ENCODE peak calls at places on chromosomes 3 and 15, in six cellular contexts. V, J, S, I, Q and F are unnamed samples.
A peak's percentile ranks its signal among the peaks of the same experiment; 100 is the strongest.

GRCh38 chr3:24595801-24596200 is 101.2 kb upstream of the THRB start:
- DNase-seq in V (peak; percentile 13), J (no peak), S (no peak), I (no peak), Q (no peak), F (no peak)

GRCh38 chr3:155870945-155871745 is 695 bp downstream of the GMPS start:
- DNase-seq in V (peak; percentile 43), J (no peak), S (no peak), I (peak; percentile 73), Q (no peak), F (peak; percentile 33)

GRCh38 chr15:90044191-90044590 is 43.1 kb downstream of the ZNF710 start:
- DNase-seq in V (no peak), J (no peak), S (no peak), I (no peak), Q (no peak), F (no peak)

GRCh38 chr15:83835384-83836010 is 181.6 kb downstream of the ADAMTSL3 start:
- DNase-seq in V (no peak), J (no peak), S (no peak), I (no peak), Q (no peak), F (no peak)

GRCh38 chr3:179279837-179280236 is 28.9 kb upstream of the KCNMB3 start:
- DNase-seq in V (no peak), J (no peak), S (no peak), I (no peak), Q (no peak), F (no peak)

GRCh38 chr3:32431481-32431880 is 39.8 kb downstream of the CMTM7 start:
- DNase-seq in V (no peak), J (no peak), S (no peak), I (no peak), Q (no peak), F (no peak)

GRCh38 chr3:146715176-146715575 is 110.0 kb upstream of the PLSCR5 start:
- DNase-seq in V (no peak), J (peak; percentile 1), S (no peak), I (no peak), Q (no peak), F (no peak)

GRCh38 chr3:40810813-40811212 is 286.1 kb downstream of the ZNF621 start:
- DNase-seq in V (no peak), J (no peak), S (no peak), I (no peak), Q (no peak), F (no peak)

GRCh38 chr3:139794469-139795265 is 116.9 kb upstream of the NMNAT3 start:
- DNase-seq in V (no peak), J (no peak), S (no peak), I (no peak), Q (no peak), F (no peak)

DNA sequence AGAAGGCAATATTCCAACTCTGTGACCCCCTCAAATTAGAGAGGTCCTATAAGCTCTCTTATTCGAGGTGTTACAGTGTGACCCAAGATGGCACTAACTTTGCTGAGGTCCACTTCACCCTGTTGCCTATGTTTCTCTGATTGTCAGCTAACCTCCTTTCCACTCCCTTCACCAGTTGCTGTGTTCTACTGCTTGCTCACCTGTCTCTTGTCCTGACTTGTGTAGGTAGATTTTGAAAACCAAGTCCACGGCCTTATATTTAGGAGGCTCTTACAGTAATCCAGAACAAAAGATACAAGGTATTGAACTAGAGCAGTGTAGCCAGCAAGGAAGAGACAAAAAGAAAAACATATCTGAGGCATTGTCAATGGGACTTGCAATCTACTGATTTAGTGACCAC is 20.1 kb upstream of the GSK3B start:
- DNase-seq in V (no peak), J (no peak), S (no peak), I (no peak), Q (no peak), F (no peak)
- TF ChIP-seq BHLHE40 in V (no peak), J (no peak), S (no peak), I (no peak), Q (no peak), F (no peak)

DNA sequence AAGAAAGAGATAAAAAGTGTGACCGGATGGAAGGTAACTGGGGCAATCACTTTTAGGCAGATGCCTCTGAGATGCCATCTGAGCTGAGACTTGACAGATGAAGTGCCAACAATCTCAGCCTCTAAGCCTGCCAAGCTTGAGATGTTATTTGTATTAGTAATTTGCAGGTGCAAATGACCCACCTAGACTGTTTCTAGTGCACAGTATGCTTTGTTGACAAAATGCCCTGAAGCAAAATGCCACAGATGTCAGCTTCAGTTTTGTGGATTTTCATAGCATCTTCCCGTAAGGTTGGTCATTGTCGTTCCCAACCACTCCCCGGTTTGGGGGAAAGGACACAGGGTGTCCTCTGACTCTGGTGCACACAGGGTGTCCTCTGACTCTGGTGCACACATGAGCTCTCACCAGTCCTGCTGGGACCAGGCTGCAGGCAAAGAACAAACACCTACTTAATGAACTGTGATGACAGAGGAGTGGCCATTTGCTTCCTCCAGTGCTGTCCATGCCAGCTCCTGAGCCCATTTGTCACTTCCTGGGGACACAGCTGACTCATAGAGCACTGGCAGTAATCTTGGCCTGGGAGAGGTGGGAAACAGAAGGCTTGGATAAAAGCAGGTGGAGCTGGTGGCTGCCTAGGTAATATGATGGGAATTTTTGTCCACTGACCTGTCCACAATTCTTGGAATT is 16.7 kb upstream of the PPP1R2 start:
- DNase-seq in V (no peak), J (no peak), S (peak; percentile 28), I (no peak), Q (no peak), F (no peak)
- TF ChIP-seq BHLHE40 in V (no peak), J (no peak), S (no peak), I (no peak), Q (no peak), F (no peak)

DNA sequence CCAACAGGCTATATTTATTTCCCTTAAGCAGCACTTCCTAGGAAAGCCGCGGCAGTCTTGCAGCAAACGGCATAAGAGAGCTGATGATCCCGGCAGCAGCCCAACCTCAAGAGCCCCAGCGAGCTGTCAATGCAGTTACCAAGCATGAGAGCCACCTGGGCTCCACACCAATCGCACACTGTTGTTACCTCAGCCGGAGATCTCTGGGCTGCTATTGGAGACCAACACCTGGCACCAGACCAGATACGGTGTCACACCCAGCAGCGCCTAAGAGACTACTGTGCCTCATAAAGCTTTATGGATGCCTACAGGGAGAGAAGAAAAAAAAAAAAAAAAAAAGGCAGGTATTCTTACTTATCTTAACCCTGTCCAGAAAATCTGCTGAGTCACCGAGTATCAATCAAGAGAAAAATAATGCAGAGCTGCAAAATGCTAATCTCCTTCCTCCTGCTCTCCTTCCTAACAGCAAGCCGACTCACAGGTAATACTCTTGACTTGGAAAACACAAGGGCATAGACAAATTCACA is 11.6 kb downstream of the ABCC5 start:
- DNase-seq in V (peak; percentile 24), J (peak; percentile 37), S (no peak), I (peak; percentile 42), Q (peak; percentile 27), F (peak; percentile 35)
- TF ChIP-seq BHLHE40 in V (no peak), J (no peak), S (no peak), I (no peak), Q (peak; percentile 10), F (no peak)

DNA sequence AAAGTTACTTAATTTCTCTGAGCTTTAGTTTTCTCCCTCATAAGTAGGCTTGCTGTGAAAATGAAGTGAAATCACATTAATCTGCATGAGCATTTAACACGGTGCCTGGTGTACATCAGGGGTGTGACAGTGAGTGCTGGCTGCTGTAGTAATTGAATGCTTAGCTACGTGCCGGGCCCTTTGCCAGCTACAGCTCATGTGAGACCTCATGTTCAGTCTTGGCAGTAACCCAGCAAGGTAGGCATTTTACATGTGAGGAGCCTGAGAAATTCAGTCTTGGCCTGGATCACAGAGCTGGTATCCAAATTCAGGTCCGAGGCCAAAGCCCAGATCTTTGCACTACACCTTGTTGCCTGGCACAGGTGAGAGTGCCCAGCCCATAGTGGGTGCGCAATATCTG is 9.1 kb downstream of the GHRL start:
- DNase-seq in V (no peak), J (no peak), S (no peak), I (no peak), Q (no peak), F (no peak)
- TF ChIP-seq BHLHE40 in V (no peak), J (no peak), S (no peak), I (no peak), Q (no peak), F (no peak)

GRCh38 chr3:172387728-172388127 is 60.5 kb downstream of the GHSR start:
- DNase-seq in V (no peak), J (no peak), S (no peak), I (no peak), Q (no peak), F (no peak)

GRCh38 chr3:172383306-172383796 is 64.9 kb downstream of the GHSR start:
- DNase-seq in V (no peak), J (no peak), S (no peak), I (no peak), Q (no peak), F (no peak)

GRCh38 chr3:172388412-172389078 is 59.7 kb downstream of the GHSR start:
- DNase-seq in V (no peak), J (no peak), S (no peak), I (no peak), Q (no peak), F (no peak)

GRCh38 chr3:172380632-172381031 is 67.6 kb downstream of the GHSR start:
- DNase-seq in V (no peak), J (no peak), S (no peak), I (no peak), Q (no peak), F (no peak)

DNA sequence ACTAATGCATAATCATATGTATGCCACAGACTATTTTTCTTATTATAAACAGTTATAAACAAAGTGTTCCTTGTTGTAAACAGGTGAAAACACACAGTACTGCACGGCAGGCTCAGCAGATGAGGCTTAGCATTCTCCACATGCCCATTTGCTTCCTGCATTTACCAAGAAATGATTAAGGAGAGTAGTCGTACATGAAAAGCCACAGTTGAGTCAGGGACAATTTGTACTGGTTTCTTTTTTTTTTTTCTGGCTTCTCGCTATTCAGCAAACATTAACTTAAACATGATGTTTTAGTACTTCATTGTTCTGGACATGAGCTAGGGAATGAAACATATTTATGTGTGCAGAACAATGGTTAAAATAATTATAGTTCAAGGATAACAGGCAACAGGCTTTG is 63.4 kb downstream of the GHSR start:
- DNase-seq in V (no peak), J (no peak), S (no peak), I (no peak), Q (no peak), F (no peak)
- TF ChIP-seq BHLHE40 in V (no peak), J (no peak), S (no peak), I (no peak), Q (no peak), F (no peak)

GRCh38 chr3:77345009-77345408 is 305.1 kb downstream of the ROBO2 start:
- DNase-seq in V (no peak), J (no peak), S (no peak), I (no peak), Q (no peak), F (no peak)
- TF ChIP-seq BHLHE40 in V (no peak), J (no peak), S (no peak), I (no peak), Q (no peak), F (no peak)